ENCODE peak calls at places on chromosomes 6 and 20, in eight cellular contexts. One of them, this sample, is unnamed.

GRCh38 chr6:151330130-151330715 is 61.1 kb downstream of the ZBTB2 start:
- DNase-seq in GM06990: no peak
- DNase-seq in PC-3: no peak
- DNase-seq in body of pancreas: no peak
- DNase-seq in pancreas: no peak
- DNase-seq in psoas muscle: no peak
- DNase-seq in AG10803: peak; percentile 86
- DNase-seq in fibroblast of mammary gland: peak; percentile 95
- DNase-seq in this sample: no peak

GRCh38 chr20:48892049-48892470 is 29.5 kb upstream of the ARFGEF2 start:
- DNase-seq in pancreas: no peak
- DNase-seq in body of pancreas: no peak
- DNase-seq in GM06990: no peak
- DNase-seq in psoas muscle: no peak
- DNase-seq in PC-3: no peak
- DNase-seq in AG10803: no peak
- DNase-seq in fibroblast of mammary gland: no peak
- DNase-seq in this sample: no peak

GRCh38 chr20:59042151-59042795 is at the start of gene PRELID3B:
- DNase-seq in psoas muscle: no peak
- DNase-seq in AG10803: peak; percentile 34
- DNase-seq in pancreas: peak; percentile 31
- DNase-seq in body of pancreas: no peak
- DNase-seq in GM06990: no peak
- DNase-seq in fibroblast of mammary gland: peak; percentile 23
- DNase-seq in PC-3: peak; percentile 59
- DNase-seq in this sample: peak; percentile 39

GRCh38 chr20:41969656-41970055 is 351.5 kb upstream of the CHD6 start:
- DNase-seq in body of pancreas: no peak
- DNase-seq in GM06990: no peak
- DNase-seq in psoas muscle: no peak
- DNase-seq in PC-3: no peak
- DNase-seq in pancreas: no peak
- DNase-seq in AG10803: no peak
- DNase-seq in fibroblast of mammary gland: no peak
- DNase-seq in this sample: no peak

GRCh38 chr6:71279740-71280139 is 8.9 kb upstream of the OGFRL1 start:
- DNase-seq in body of pancreas: no peak
- DNase-seq in GM06990: no peak
- DNase-seq in PC-3: no peak
- DNase-seq in psoas muscle: no peak
- DNase-seq in pancreas: no peak
- DNase-seq in AG10803: no peak
- DNase-seq in fibroblast of mammary gland: no peak
- DNase-seq in this sample: no peak

GRCh38 chr6:26034901-26035300 is 52.3 kb upstream of the HFE start:
- DNase-seq in body of pancreas: no peak
- DNase-seq in GM06990: no peak
- DNase-seq in psoas muscle: no peak
- DNase-seq in PC-3: no peak
- DNase-seq in AG10803: no peak
- DNase-seq in fibroblast of mammary gland: no peak
- DNase-seq in pancreas: no peak
- DNase-seq in this sample: no peak

GRCh38 chr6:104218132-104218531 is 641.6 kb downstream of the HACE1 start:
- DNase-seq in pancreas: no peak
- DNase-seq in GM06990: no peak
- DNase-seq in AG10803: no peak
- DNase-seq in PC-3: peak; percentile 17
- DNase-seq in psoas muscle: no peak
- DNase-seq in fibroblast of mammary gland: no peak
- DNase-seq in body of pancreas: no peak
- DNase-seq in this sample: no peak

GRCh38 chr6:23696946-23697345 is 429.1 kb upstream of the NRSN1 start:
- DNase-seq in body of pancreas: no peak
- DNase-seq in psoas muscle: no peak
- DNase-seq in PC-3: peak; percentile 53
- DNase-seq in GM06990: no peak
- DNase-seq in AG10803: no peak
- DNase-seq in pancreas: no peak
- DNase-seq in fibroblast of mammary gland: peak; percentile 76
- DNase-seq in this sample: no peak

GRCh38 chr6:163814494-163815364 is 400.2 kb downstream of the QKI start:
- DNase-seq in PC-3: peak; percentile 32
- DNase-seq in psoas muscle: peak; percentile 71
- DNase-seq in GM06990: no peak
- DNase-seq in fibroblast of mammary gland: peak; percentile 96
- DNase-seq in body of pancreas: no peak
- DNase-seq in AG10803: peak; percentile 77
- DNase-seq in pancreas: no peak
- DNase-seq in this sample: no peak

GRCh38 chr6:81747327-81747726 is 5.2 kb downstream of the TENT5A start:
- DNase-seq in psoas muscle: no peak
- DNase-seq in pancreas: no peak
- DNase-seq in fibroblast of mammary gland: no peak
- DNase-seq in body of pancreas: no peak
- DNase-seq in PC-3: no peak
- DNase-seq in AG10803: no peak
- DNase-seq in GM06990: no peak
- DNase-seq in this sample: no peak

GRCh38 chr6:17855381-17855780 is 132.1 kb downstream of the KIF13A start:
- DNase-seq in body of pancreas: no peak
- DNase-seq in psoas muscle: no peak
- DNase-seq in fibroblast of mammary gland: no peak
- DNase-seq in AG10803: no peak
- DNase-seq in GM06990: no peak
- DNase-seq in pancreas: no peak
- DNase-seq in PC-3: no peak
- DNase-seq in this sample: no peak

GRCh38 chr6:148835920-148836441 is 89.2 kb downstream of the UST start:
- DNase-seq in AG10803: peak; percentile 98
- DNase-seq in pancreas: no peak
- DNase-seq in psoas muscle: no peak
- DNase-seq in PC-3: peak; percentile 81
- DNase-seq in body of pancreas: no peak
- DNase-seq in GM06990: peak; percentile 61
- DNase-seq in fibroblast of mammary gland: peak; percentile 96
- DNase-seq in this sample: no peak

GRCh38 chr6:5215799-5216198 is 45.0 kb downstream of the LYRM4 start:
- DNase-seq in AG10803: no peak
- DNase-seq in body of pancreas: no peak
- DNase-seq in fibroblast of mammary gland: no peak
- DNase-seq in PC-3: no peak
- DNase-seq in pancreas: no peak
- DNase-seq in GM06990: no peak
- DNase-seq in psoas muscle: no peak
- DNase-seq in this sample: no peak

GRCh38 chr6:56906752-56907151 is 48.2 kb upstream of the BEND6 start:
- DNase-seq in PC-3: peak; percentile 59
- DNase-seq in fibroblast of mammary gland: peak; percentile 53
- DNase-seq in pancreas: no peak
- DNase-seq in GM06990: no peak
- DNase-seq in psoas muscle: no peak
- DNase-seq in body of pancreas: no peak
- DNase-seq in AG10803: peak; percentile 54
- DNase-seq in this sample: no peak

GRCh38 chr6:139752086-139752485 is 377.6 kb upstream of the CITED2 start:
- DNase-seq in PC-3: no peak
- DNase-seq in GM06990: no peak
- DNase-seq in pancreas: no peak
- DNase-seq in psoas muscle: no peak
- DNase-seq in body of pancreas: no peak
- DNase-seq in AG10803: peak; percentile 66
- DNase-seq in fibroblast of mammary gland: peak; percentile 24
- DNase-seq in this sample: no peak

GRCh38 chr6:4020822-4021132 is 58.2 kb downstream of the FAM217A start:
- DNase-seq in PC-3: no peak
- DNase-seq in AG10803: no peak
- DNase-seq in pancreas: no peak
- DNase-seq in GM06990: no peak
- DNase-seq in fibroblast of mammary gland: no peak
- DNase-seq in psoas muscle: no peak
- DNase-seq in body of pancreas: no peak
- DNase-seq in this sample: no peak

GRCh38 chr20:2133318-2134183 is 31.9 kb downstream of the STK35 start:
- DNase-seq in PC-3: peak; percentile 55
- DNase-seq in fibroblast of mammary gland: peak; percentile 85
- DNase-seq in psoas muscle: peak; percentile 41
- DNase-seq in AG10803: peak; percentile 88
- DNase-seq in body of pancreas: no peak
- DNase-seq in pancreas: no peak
- DNase-seq in GM06990: no peak
- DNase-seq in this sample: no peak

DNA sequence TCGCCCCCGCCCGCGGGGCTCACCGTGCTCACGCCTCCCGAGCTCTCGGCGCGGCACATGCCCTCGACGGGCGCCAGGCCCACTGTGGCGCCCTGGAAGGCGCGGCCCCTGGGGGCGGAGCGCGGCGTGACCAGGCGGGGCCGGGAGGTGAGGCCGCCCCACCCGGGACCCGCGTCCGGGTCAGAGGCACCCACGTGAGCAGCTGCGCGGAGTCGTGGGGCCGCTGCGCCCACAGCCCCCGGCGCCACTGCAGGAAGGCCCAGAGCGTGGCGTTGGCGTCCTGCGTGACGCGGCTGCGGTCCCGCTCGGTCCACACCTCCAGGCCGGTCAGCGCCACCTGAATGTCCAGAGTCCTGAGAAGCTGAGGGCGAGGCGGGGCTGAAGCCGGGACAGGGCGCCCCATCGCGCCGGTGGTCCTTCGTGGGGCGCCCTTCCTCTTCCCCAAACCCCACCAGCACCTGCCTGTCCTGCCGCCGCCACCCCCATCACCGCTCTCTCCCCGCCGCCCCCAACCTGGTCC is 8.2 kb downstream of the ADAM33 start:
- DNase-seq in pancreas: no peak
- DNase-seq in psoas muscle: no peak
- DNase-seq in fibroblast of mammary gland: no peak
- DNase-seq in PC-3: no peak
- DNase-seq in AG10803: no peak
- DNase-seq in body of pancreas: no peak
- DNase-seq in GM06990: no peak
- DNase-seq in this sample: no peak
- H3K4me3 ChIP-seq in pancreas: no peak overlapping the region
- H3K4me3 ChIP-seq in psoas muscle: no peak overlapping the region
- H3K4me3 ChIP-seq in fibroblast of mammary gland: no peak overlapping the region
- H3K4me3 ChIP-seq in PC-3: no peak overlapping the region
- H3K4me3 ChIP-seq in AG10803: no peak overlapping the region
- H3K4me3 ChIP-seq in body of pancreas: no peak overlapping the region
- H3K4me3 ChIP-seq in GM06990: no peak overlapping the region
- H3K4me3 ChIP-seq in this sample: no peak overlapping the region

GRCh38 chr20:263701-264100 is 6.2 kb downstream of the DEFB132 start:
- DNase-seq in psoas muscle: no peak
- DNase-seq in pancreas: no peak
- DNase-seq in PC-3: no peak
- DNase-seq in AG10803: no peak
- DNase-seq in fibroblast of mammary gland: no peak
- DNase-seq in body of pancreas: no peak
- DNase-seq in GM06990: no peak
- DNase-seq in this sample: no peak

GRCh38 chr20:271069-271468 is 13.5 kb downstream of the DEFB132 start:
- DNase-seq in pancreas: no peak
- DNase-seq in psoas muscle: no peak
- DNase-seq in AG10803: no peak
- DNase-seq in fibroblast of mammary gland: no peak
- DNase-seq in GM06990: no peak
- DNase-seq in PC-3: no peak
- DNase-seq in body of pancreas: no peak
- DNase-seq in this sample: no peak

GRCh38 chr20:266604-267562 is 9.4 kb downstream of the DEFB132 start:
- DNase-seq in GM06990: peak; percentile 88
- DNase-seq in PC-3: peak; percentile 89
- DNase-seq in AG10803: peak; percentile 55
- DNase-seq in psoas muscle: peak; percentile 86
- DNase-seq in pancreas: peak; percentile 81
- DNase-seq in fibroblast of mammary gland: peak; percentile 75
- DNase-seq in body of pancreas: peak; percentile 90
- DNase-seq in this sample: peak; percentile 92

GRCh38 chr20:270517-270916 is 13.0 kb downstream of the DEFB132 start:
- DNase-seq in body of pancreas: no peak
- DNase-seq in PC-3: no peak
- DNase-seq in psoas muscle: no peak
- DNase-seq in pancreas: no peak
- DNase-seq in GM06990: no peak
- DNase-seq in fibroblast of mammary gland: no peak
- DNase-seq in AG10803: no peak
- DNase-seq in this sample: no peak

GRCh38 chr20:266213-266603 is 8.7 kb downstream of the DEFB132 start:
- DNase-seq in GM06990: no peak
- DNase-seq in pancreas: no peak
- DNase-seq in PC-3: no peak
- DNase-seq in AG10803: no peak
- DNase-seq in body of pancreas: no peak
- DNase-seq in fibroblast of mammary gland: no peak
- DNase-seq in psoas muscle: no peak
- DNase-seq in this sample: no peak
- H3K4me3 ChIP-seq in GM06990: no peak overlapping the region
- H3K4me3 ChIP-seq in pancreas: peak overlapping the region; percentile 21
- H3K4me3 ChIP-seq in PC-3: no peak overlapping the region
- H3K4me3 ChIP-seq in AG10803: no peak overlapping the region
- H3K4me3 ChIP-seq in body of pancreas: no peak overlapping the region
- H3K4me3 ChIP-seq in fibroblast of mammary gland: no peak overlapping the region
- H3K4me3 ChIP-seq in psoas muscle: peak overlapping the region; percentile 72
- H3K4me3 ChIP-seq in this sample: no peak overlapping the region

GRCh38 chr6:20325641-20326421 is 75.8 kb upstream of the E2F3 start:
- DNase-seq in body of pancreas: no peak
- DNase-seq in pancreas: no peak
- DNase-seq in fibroblast of mammary gland: no peak
- DNase-seq in AG10803: no peak
- DNase-seq in GM06990: no peak
- DNase-seq in PC-3: no peak
- DNase-seq in psoas muscle: no peak
- DNase-seq in this sample: no peak
- H3K4me3 ChIP-seq in body of pancreas: no peak overlapping the region
- H3K4me3 ChIP-seq in pancreas: no peak overlapping the region
- H3K4me3 ChIP-seq in fibroblast of mammary gland: no peak overlapping the region
- H3K4me3 ChIP-seq in AG10803: no peak overlapping the region
- H3K4me3 ChIP-seq in GM06990: no peak overlapping the region
- H3K4me3 ChIP-seq in PC-3: no peak overlapping the region
- H3K4me3 ChIP-seq in psoas muscle: no peak overlapping the region
- H3K4me3 ChIP-seq in this sample: no peak overlapping the region

DNA sequence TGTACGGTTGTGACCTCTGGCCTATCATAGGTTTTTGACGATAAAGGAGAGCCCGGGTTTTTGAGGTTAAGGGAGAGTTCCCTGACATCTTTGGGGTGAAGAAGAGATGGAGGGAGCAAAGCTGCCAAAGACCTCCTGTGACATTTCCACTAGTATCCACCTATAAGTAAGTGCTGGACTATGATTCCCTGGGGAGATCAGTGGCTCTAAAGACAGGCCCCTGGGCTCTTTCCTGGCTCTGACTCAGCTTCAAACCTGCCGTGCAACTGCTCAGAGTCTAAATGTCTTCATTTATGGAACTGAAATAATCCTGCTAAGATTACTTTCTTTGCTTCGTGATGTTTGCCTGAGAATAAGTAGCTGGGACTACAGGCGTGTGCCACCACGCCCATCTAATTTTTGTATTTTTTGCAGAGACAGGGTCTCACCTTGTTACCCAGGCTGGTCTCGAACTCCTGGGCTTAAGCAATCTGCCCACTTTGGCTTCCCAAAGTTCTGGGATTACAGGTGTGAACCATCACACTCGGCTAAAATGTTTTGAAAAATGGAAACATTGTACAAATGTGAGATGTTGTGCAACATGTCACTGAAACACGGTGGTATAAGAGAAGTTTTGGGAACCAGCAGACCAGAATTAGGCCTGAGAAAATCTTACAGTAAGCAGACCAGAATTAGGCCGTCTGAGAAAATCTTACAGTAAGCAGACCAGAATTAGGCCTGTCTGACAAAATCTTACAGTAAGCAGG is 1.2 kb upstream of the PAQR8 start:
- DNase-seq in fibroblast of mammary gland: no peak
- DNase-seq in PC-3: peak; percentile 56
- DNase-seq in body of pancreas: no peak
- DNase-seq in GM06990: no peak
- DNase-seq in psoas muscle: no peak
- DNase-seq in pancreas: no peak
- DNase-seq in AG10803: no peak
- DNase-seq in this sample: no peak
- H3K4me3 ChIP-seq in fibroblast of mammary gland: no peak overlapping the region
- H3K4me3 ChIP-seq in PC-3: no peak overlapping the region
- H3K4me3 ChIP-seq in body of pancreas: no peak overlapping the region
- H3K4me3 ChIP-seq in GM06990: no peak overlapping the region
- H3K4me3 ChIP-seq in psoas muscle: no peak overlapping the region
- H3K4me3 ChIP-seq in pancreas: no peak overlapping the region
- H3K4me3 ChIP-seq in AG10803: no peak overlapping the region
- H3K4me3 ChIP-seq in this sample: no peak overlapping the region